ENCODE peak calls at places on chromosomes 3 and 15, in nine cellular contexts. O is BJ, D is cardiac fibroblast, P is glutamatergic neuron, T is upper lobe of left lung, V is HFFc6, K is nephron progenitor cell, A is GM23338, B is fibroblast of lung. I is an unnamed sample.

GRCh38 chr15:91885714-91886265 is 32.3 kb downstream of the SLCO3A1 start:
- DNase-seq in O (no peak), D (no peak), P (no peak), T (no peak), V (no peak), K (no peak), A (peak), B (no peak), I (no peak)

GRCh38 chr3:49158108-49158709 is 7.9 kb downstream of the CCDC71 start:
- DNase-seq in O (no peak), D (no peak), P (peak), T (peak), V (no peak), K (peak), A (peak), B (peak), I (peak)

GRCh38 chr15:45456212-45457106 is 66.1 kb downstream of the SLC30A4 start:
- DNase-seq in O (peak), D (peak), P (peak), T (peak), V (peak), K (no peak), A (no peak), B (peak), I (no peak)

GRCh38 chr15:92011611-92012367 is 158.3 kb downstream of the SLCO3A1 start:
- DNase-seq in O (no peak), D (peak), P (no peak), T (no peak), V (no peak), K (no peak), A (peak), B (no peak), I (no peak)

GRCh38 chr15:52331490-52332240 is 36.1 kb upstream of the MYO5C start:
- DNase-seq in O (no peak), D (peak), P (no peak), T (peak), V (peak), K (no peak), A (peak), B (peak), I (no peak)

GRCh38 chr3:50807266-50807665 is 132.5 kb downstream of the DOCK3 start:
- DNase-seq in O (no peak), D (no peak), P (no peak), T (peak), V (no peak), K (no peak), A (no peak), B (no peak), I (no peak)

GRCh38 chr3:87307805-87308204 is 31.4 kb upstream of the POU1F1 start:
- DNase-seq in O (no peak), D (no peak), P (no peak), T (no peak), V (no peak), K (no peak), A (peak), B (no peak), I (no peak)

GRCh38 chr3:134644731-134645514 is 5.9 kb downstream of the KY start:
- DNase-seq in O (no peak), D (no peak), P (no peak), T (no peak), V (no peak), K (no peak), A (peak), B (no peak), I (no peak)

GRCh38 chr3:190764231-190764630 is 98.3 kb downstream of the GMNC start:
- DNase-seq in O (no peak), D (no peak), P (no peak), T (no peak), V (no peak), K (no peak), A (no peak), B (no peak), I (no peak)

GRCh38 chr3:37779289-37780152 is 82.2 kb upstream of the CTDSPL start:
- DNase-seq in O (no peak), D (peak), P (no peak), T (no peak), V (peak), K (peak), A (peak), B (peak), I (no peak)

DNA sequence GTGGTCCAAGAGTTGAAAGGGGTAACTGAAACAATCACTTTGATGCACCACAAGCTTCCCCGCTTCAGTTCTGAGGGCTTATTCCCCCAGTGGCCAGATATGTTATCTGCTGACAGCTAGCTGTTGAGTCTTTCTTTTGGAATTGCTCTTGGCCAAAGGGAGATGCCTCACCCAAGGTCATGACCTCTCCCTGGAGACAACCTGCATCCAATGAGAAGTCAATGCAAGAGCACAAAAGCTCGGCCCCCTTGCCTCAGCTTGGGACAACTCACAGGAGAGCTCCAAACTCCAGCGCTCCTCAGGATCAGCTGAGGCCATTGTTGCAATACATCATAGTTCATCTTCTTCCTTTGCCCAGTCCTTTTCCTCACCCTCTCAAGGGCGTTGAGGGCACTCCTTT is 31.0 kb upstream of the THBS1 start:
- DNase-seq in O (no peak), D (peak), P (no peak), T (no peak), V (no peak), K (no peak), A (no peak), B (no peak), I (no peak)
- TF ChIP-seq CTCF in O (no peak), D (no peak), P (no peak), T (no peak), V (no peak), K (no peak), A (no peak), B (no peak), I (no peak)

DNA sequence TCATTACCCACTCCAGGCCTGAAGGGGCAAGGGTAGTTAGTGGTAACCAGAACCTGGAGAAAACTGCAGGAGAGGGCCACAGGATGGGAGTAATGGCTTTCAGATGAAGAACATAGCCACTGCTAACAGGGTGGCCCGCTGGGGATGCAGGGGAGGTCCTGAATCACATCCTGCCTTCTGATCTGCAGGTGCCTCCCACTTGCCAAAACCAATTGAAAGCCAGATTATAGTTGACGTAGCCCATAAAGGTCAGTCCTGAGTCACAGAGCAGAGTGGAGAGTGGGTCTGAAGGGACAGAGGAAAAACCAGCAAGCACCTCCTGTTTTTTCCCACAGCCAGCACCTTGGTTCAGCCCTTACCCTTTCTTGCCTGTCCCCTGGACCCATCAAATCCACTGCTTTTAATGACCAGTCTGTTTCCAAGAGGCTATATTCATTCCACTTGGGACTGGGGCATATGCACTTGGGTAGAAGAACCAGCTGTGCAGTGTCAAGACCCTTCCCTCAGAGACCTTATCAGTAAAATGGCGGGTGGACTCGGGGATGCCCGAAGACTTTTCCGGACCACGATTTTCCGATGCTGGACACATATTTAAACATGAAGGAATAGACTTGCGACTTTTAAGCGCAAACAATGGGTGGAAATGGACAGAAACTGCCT is 605 bp upstream of the SLC35G2 start:
- DNase-seq in O (no peak), D (peak), P (peak), T (peak), V (peak), K (peak), A (peak), B (peak), I (peak)
- TF ChIP-seq CTCF in O (peak), D (peak), P (no peak), T (no peak), V (no peak), K (no peak), A (peak), B (no peak), I (no peak)

GRCh38 chr3:22922317-22922716 is 280.8 kb upstream of the UBE2E2 start:
- DNase-seq in O (no peak), D (peak), P (no peak), T (no peak), V (no peak), K (no peak), A (peak), B (peak), I (no peak)
- TF ChIP-seq CTCF in O (no peak), D (peak), P (peak), T (no peak), V (peak), K (peak), A (peak), B (peak), I (no peak)

DNA sequence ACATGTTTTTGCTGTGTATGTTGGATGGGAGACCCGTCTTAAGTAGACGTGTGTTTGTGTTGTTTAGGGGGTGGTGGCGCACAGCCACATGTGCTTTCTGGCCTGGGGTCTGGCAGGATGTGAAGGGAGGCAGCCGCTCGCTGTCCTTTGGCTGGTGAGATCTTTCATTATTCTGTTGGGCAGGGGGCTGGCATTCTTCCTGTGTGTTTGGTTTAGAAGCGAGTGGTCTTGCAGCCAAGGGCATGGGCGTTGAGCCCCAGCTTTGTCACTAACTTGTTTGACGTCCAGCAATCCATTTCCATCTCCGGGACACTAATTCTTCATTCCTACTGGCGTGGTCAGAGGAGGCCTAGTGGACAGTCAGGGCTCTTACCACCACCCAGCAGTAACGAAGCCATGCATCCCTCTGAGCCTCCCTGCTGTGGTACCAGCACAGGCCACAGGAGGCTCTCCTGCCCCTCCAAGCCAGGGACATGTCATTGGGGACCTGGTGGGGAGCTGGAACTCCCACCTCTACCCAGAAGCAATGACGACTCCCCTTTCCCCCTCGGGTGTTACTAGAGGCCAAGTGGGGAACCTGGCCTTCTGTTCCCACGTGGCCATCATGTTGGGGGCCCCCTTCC is 10.7 kb downstream of the THSD4 start:
- DNase-seq in O (no peak), D (no peak), P (peak), T (no peak), V (no peak), K (no peak), A (peak), B (peak), I (no peak)
- TF ChIP-seq CTCF in O (peak), D (peak), P (peak), T (no peak), V (peak), K (peak), A (peak), B (peak), I (no peak)

DNA sequence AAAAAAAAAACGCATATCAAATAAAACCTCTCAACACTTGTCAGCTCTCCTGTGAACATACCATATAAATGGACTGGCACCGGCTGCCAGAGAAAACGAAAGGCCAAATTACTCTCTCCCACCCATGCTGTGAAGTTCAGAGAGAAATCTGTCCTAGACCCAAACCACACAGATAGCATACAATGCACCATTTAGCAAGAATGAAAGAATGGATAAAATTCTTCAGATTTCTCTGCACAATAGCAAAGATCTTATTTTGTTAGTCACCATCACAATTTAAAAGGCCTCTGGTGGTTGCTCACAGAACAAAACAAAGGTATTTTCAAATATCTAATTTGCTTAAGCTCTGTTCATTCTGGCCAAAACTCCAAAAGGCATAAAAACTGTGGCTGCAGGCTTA is 93.9 kb upstream of the BHLHE40 start:
- DNase-seq in O (no peak), D (peak), P (no peak), T (no peak), V (no peak), K (no peak), A (no peak), B (no peak), I (no peak)
- TF ChIP-seq CTCF in O (no peak), D (peak), P (no peak), T (no peak), V (peak), K (no peak), A (no peak), B (no peak), I (no peak)

DNA sequence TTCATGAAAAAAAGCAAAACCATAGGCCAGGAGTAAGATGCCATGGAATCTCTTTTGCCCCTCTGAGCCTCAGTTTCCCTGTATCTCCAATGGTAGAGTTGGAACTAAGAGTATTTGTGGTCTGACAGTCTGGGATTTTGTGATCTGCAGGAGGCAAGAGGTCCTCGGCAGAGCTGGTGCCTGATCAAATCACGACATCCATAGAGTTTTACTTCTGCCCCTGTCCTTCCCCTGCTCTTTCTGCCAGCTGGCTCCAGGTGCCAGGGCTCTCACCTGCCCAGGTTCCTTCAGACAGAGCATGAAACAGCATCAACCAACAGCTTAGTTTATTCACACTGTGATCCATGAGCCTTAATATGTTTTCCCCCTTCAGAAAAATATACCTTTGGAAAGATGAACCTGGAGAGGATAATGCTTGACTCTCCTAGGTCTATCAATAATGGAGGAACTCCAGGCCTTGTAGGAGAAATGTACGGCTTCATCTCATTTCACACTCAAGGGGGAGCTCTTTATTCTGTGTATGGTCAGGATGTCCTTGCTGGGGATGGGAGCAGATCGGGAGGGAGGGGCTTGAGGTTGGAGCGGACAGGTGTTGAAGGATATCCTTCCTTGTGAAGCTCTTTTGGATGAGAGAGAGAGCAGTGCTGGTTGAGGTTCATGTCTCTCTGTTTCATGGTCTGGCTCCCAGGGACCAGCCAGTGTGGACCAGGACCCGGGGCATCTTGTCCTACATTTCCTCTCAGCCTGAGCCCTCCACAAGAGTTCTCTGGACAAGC is 309.9 kb downstream of the RPLP1 start:
- DNase-seq in O (no peak), D (peak), P (no peak), T (no peak), V (no peak), K (no peak), A (peak), B (no peak), I (no peak)
- TF ChIP-seq CTCF in O (no peak), D (no peak), P (no peak), T (no peak), V (peak), K (no peak), A (peak), B (no peak), I (no peak)

GRCh38 chr3:157347577-157348303 is 88.9 kb upstream of the PTX3 start:
- DNase-seq in O (no peak), D (peak), P (peak), T (no peak), V (no peak), K (peak), A (peak), B (no peak), I (no peak)
- TF ChIP-seq CTCF in O (peak), D (peak), P (peak), T (no peak), V (peak), K (peak), A (peak), B (peak), I (no peak)

DNA sequence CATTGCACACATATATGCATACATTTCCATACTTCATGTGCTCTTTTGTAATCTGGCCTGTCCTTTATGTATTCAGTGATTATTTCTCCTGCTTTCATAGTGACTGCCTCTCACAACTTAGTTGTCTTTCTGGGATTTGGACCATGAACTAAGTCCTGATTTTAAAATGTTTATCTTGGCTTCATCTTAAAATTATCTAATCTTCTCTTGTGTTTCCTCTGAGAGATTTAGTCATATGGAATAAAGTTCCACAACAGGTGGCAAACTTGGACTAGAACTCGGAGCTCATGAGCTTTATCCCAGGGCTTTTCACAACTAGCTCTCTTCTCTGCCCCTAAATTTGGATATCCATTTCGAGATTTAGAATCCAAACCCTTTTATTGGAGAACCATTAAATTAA is 44.3 kb downstream of the U2SURP start:
- DNase-seq in O (no peak), D (peak), P (no peak), T (no peak), V (no peak), K (no peak), A (no peak), B (no peak), I (no peak)
- TF ChIP-seq CTCF in O (no peak), D (no peak), P (no peak), T (no peak), V (no peak), K (no peak), A (no peak), B (no peak), I (no peak)